ENCODE peak calls at places on chromosomes 11 and 22, in six cellular contexts. O is hepatocyte, U is PC-3, M is SK-N-SH, Z is neural progenitor cell, A is HCT116. S is an unnamed sample.

GRCh38 chr11:125076378-125076945 is 13.4 kb downstream of the SLC37A2 start:
- DNase-seq in O (no peak), U (no peak), M (no peak), Z (no peak), A (no peak), S (no peak)

GRCh38 chr22:27474112-27474571 is 327.4 kb downstream of the MN1 start:
- DNase-seq in O (no peak), U (peak; percentile 77), M (no peak), Z (no peak), A (no peak), S (no peak)

GRCh38 chr11:119540370-119541125 is 117.6 kb upstream of the THY1 start:
- DNase-seq in O (peak; percentile 1), U (no peak), M (no peak), Z (no peak), A (no peak), S (no peak)

GRCh38 chr22:47323518-47323917 is 561.1 kb downstream of the TBC1D22A start:
- DNase-seq in O (no peak), U (no peak), M (no peak), Z (no peak), A (no peak), S (no peak)

GRCh38 chr11:63837027-63837688 is 1.8 kb upstream of the MARK2 start:
- DNase-seq in O (peak; percentile 87), U (peak; percentile 96), M (peak; percentile 78), Z (peak; percentile 90), A (peak; percentile 68), S (peak; percentile 80)

GRCh38 chr11:64229959-64230208 is 464 bp upstream of the DNAJC4 start:
- DNase-seq in O (no peak), U (no peak), M (no peak), Z (no peak), A (no peak), S (no peak)

GRCh38 chr11:37849731-37850130 is 1251.7 kb upstream of the RAG2 start:
- DNase-seq in O (no peak), U (no peak), M (peak; percentile 14), Z (no peak), A (no peak), S (no peak)

GRCh38 chr22:29434288-29434687 is 4.1 kb upstream of the RFPL1 start:
- DNase-seq in O (no peak), U (no peak), M (no peak), Z (no peak), A (no peak), S (no peak)

GRCh38 chr11:124638500-124638899 is 15.8 kb downstream of the TBRG1 start:
- DNase-seq in O (no peak), U (no peak), M (no peak), Z (no peak), A (no peak), S (no peak)

GRCh38 chr11:126930100-126930841 is 70.3 kb downstream of the KIRREL3 start:
- DNase-seq in O (no peak), U (no peak), M (no peak), Z (no peak), A (no peak), S (no peak)

GRCh38 chr22:42688241-42688913 is 32.3 kb downstream of the A4GALT start:
- DNase-seq in O (peak; percentile 94), U (peak; percentile 84), M (peak; percentile 45), Z (peak; percentile 58), A (no peak), S (no peak)

GRCh38 chr11:101862410-101863233 is 52.2 kb upstream of the CEP126 start:
- DNase-seq in O (peak; percentile 77), U (peak; percentile 71), M (peak; percentile 15), Z (peak; percentile 63), A (peak; percentile 67), S (no peak)

GRCh38 chr11:18727499-18728236 is 1.7 kb upstream of the IGSF22 start:
- DNase-seq in O (peak; percentile 61), U (peak; percentile 63), M (peak; percentile 87), Z (peak; percentile 71), A (peak; percentile 35), S (peak; percentile 28)

GRCh38 chr11:65530157-65530496 is 5.2 kb downstream of the SCYL1 start:
- DNase-seq in O (peak; percentile 25), U (no peak), M (peak; percentile 34), Z (no peak), A (no peak), S (no peak)

GRCh38 chr11:111879637-111879960 is 258 bp downstream of the CFAP68 start:
- DNase-seq in O (no peak), U (no peak), M (no peak), Z (no peak), A (no peak), S (no peak)

GRCh38 chr11:19954899-19955298 is 205.4 kb downstream of the DBX1 start:
- DNase-seq in O (peak; percentile 35), U (peak; percentile 24), M (no peak), Z (no peak), A (no peak), S (no peak)

GRCh38 chr11:30008946-30009525 is 7.8 kb downstream of the KCNA4 start:
- DNase-seq in O (no peak), U (no peak), M (no peak), Z (no peak), A (no peak), S (no peak)

GRCh38 chr11:72144807-72145565 is 9.5 kb downstream of the FOLR3 start:
- DNase-seq in O (no peak), U (peak; percentile 67), M (no peak), Z (no peak), A (no peak), S (no peak)

GRCh38 chr11:120682026-120682649 is 170.6 kb downstream of the GRIK4 start:
- DNase-seq in O (no peak), U (no peak), M (no peak), Z (peak; percentile 30), A (no peak), S (no peak)

GRCh38 chr22:43300891-43301676 is 42.1 kb downstream of the SCUBE1 start:
- DNase-seq in O (no peak), U (no peak), M (no peak), Z (no peak), A (no peak), S (peak; percentile 17)

GRCh38 chr22:39117585-39118191 is 20.6 kb downstream of the APOBEC3H start:
- DNase-seq in O (peak; percentile 62), U (peak; percentile 61), M (no peak), Z (peak; percentile 68), A (peak; percentile 53), S (peak; percentile 79)

DNA sequence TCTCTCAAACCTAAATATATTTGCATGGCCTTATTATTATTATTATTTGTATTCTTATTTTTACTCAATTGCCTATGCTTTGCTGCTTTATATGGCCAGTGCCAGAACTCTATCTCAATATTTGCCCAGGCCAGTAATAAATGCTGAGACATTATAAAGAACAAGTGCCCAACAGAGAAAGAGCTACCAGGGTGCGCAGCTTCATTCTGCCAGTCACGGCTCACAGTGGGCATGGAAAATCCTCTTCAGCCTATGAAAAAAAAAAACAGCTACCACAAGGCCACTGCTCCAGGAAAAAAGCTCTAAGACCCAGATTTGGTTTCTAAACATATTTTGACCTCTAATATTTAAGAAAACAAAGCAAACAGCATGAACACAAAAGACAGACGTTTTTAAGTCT is 1223.6 kb downstream of the LRRC4C start:
- DNase-seq in O (no peak), U (no peak), M (no peak), Z (no peak), A (no peak), S (no peak)
- TF ChIP-seq CTCF in O (no peak), U (no peak), M (no peak), Z (no peak), A (no peak), S (no peak)

GRCh38 chr11:110339456-110339855 is 43.0 kb upstream of the RDX start:
- DNase-seq in O (no peak), U (no peak), M (no peak), Z (no peak), A (no peak), S (no peak)

GRCh38 chr11:110338684-110339083 is 42.3 kb upstream of the RDX start:
- DNase-seq in O (no peak), U (no peak), M (no peak), Z (no peak), A (no peak), S (no peak)

GRCh38 chr11:110336054-110336453 is 39.6 kb upstream of the RDX start:
- DNase-seq in O (no peak), U (no peak), M (no peak), Z (no peak), A (no peak), S (no peak)

GRCh38 chr11:110335358-110335757 is 38.9 kb upstream of the RDX start:
- DNase-seq in O (no peak), U (no peak), M (no peak), Z (no peak), A (no peak), S (no peak)

DNA sequence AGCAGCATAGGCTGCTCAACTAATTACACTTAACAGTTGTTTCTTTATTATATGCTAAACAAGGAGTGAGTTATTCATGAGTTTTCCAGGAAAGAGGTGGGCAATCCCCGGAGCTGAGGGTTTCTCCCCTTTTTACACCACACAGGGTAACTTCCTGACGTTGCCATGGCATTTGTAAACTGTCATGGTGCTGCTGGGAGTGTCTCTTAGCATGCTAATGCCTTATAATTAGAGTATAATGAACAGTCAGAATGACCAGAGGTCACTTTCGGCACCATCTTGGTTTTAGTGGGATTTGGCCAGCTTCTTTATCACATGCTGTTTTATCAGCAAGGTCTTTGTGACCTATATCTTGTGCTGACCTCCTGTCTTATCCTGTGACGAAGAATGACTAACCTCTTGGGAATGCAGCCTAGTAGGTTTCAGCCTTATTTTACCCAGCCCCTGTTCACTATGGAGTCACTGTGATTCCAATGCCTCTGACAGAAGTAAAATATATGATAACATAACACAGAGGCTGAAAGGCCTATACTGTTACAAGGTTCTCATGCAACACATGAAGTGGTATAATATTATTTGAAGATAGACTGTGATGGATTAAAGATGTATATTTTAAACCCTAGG is 41.3 kb upstream of the RDX start:
- DNase-seq in O (peak; percentile 67), U (peak; percentile 87), M (no peak), Z (no peak), A (peak; percentile 76), S (no peak)
- TF ChIP-seq EZH2phosphoT487 in O (no peak), U (no peak), M (no peak), Z (no peak), A (no peak), S (no peak)

GRCh38 chr11:86418929-86419328 is 44.2 kb downstream of the CCDC81 start:
- DNase-seq in O (no peak), U (peak; percentile 3), M (no peak), Z (peak; percentile 29), A (no peak), S (no peak)
- TF ChIP-seq CTCF in O (peak; percentile 24), U (peak; percentile 28), M (peak; percentile 46), Z (peak; percentile 38), A (peak; percentile 41), S (no peak)

DNA sequence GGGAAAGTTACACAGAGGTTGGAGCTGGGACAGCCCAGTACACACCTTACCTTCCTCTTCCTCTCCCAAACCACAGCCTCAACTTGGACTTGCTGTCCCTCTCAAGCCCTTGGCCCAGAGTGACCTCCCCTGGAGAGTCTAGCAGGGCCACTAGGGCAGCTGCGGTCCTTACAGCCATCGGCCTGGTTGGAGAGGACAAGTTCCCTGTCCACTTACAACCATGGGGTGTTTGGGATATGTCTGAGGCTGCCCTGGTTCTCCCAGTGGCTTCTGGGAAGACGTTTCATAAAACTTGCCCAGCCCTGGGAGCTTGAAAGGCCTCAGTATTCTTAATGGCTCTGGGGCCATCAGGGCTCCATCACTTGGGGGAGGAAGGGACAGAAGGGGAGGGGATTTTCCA is 13.1 kb upstream of the DGKZ start:
- DNase-seq in O (no peak), U (no peak), M (no peak), Z (no peak), A (no peak), S (no peak)
- TF ChIP-seq EZH2phosphoT487 in O (no peak), U (no peak), M (no peak), Z (no peak), A (no peak), S (no peak)

GRCh38 chr22:37661160-37661924 is 2.8 kb downstream of the PDXP start:
- DNase-seq in O (peak; percentile 66), U (peak; percentile 35), M (peak; percentile 71), Z (peak; percentile 47), A (no peak), S (no peak)
- TF ChIP-seq CTCF in O (peak; percentile 45), U (peak; percentile 54), M (peak; percentile 65), Z (peak; percentile 32), A (peak; percentile 36), S (peak; percentile 19)